ENCODE peak calls at places on chromosomes 6 and 20, in seven cellular contexts. K is NCI-H446, P is HFFc6, T is fibroblast of villous mesenchyme, R is stromal cell of bone marrow, X is lung, W is hepatocyte. B is an unnamed sample.

GRCh38 chr6:16764188-16764950 is 3.1 kb upstream of the ATXN1 start:
- DNase-seq in K (peak), P (peak), T (peak), R (no peak), X (no peak), W (peak), B (no peak)

GRCh38 chr20:11130554-11131166 is 456.9 kb upstream of the JAG1 start:
- DNase-seq in K (no peak), P (no peak), T (no peak), R (no peak), X (no peak), W (peak), B (no peak)

GRCh38 chr6:155274533-155274932 is 10.7 kb downstream of the CLDN20 start:
- DNase-seq in K (no peak), P (peak), T (peak), R (peak), X (no peak), W (no peak), B (no peak)

GRCh38 chr6:160420969-160421556 is 72.9 kb downstream of the SLC22A3 start:
- DNase-seq in K (no peak), P (no peak), T (no peak), R (no peak), X (no peak), W (no peak), B (no peak)

GRCh38 chr6:12313992-12314589 is 23.9 kb downstream of the EDN1 start:
- DNase-seq in K (no peak), P (peak), T (no peak), R (no peak), X (peak), W (no peak), B (no peak)

GRCh38 chr6:39156763-39157162 is 41.8 kb upstream of the SAYSD1 start:
- DNase-seq in K (no peak), P (no peak), T (no peak), R (no peak), X (no peak), W (no peak), B (no peak)

GRCh38 chr6:160955508-160956295 is 35.9 kb upstream of the MAP3K4 start:
- DNase-seq in K (no peak), P (no peak), T (no peak), R (no peak), X (peak), W (no peak), B (no peak)

GRCh38 chr6:158441639-158442308 is 118.1 kb upstream of the TMEM181 start:
- DNase-seq in K (peak), P (no peak), T (peak), R (no peak), X (no peak), W (no peak), B (no peak)

GRCh38 chr6:149771185-149771584 is 21.6 kb downstream of the PCMT1 start:
- DNase-seq in K (no peak), P (no peak), T (no peak), R (no peak), X (no peak), W (no peak), B (no peak)

GRCh38 chr6:36945301-36945700 is 9.2 kb upstream of the PI16 start:
- DNase-seq in K (no peak), P (no peak), T (no peak), R (no peak), X (no peak), W (no peak), B (no peak)

GRCh38 chr6:149905371-149905910 is 7.5 kb upstream of the RAET1E start:
- DNase-seq in K (no peak), P (no peak), T (no peak), R (no peak), X (no peak), W (no peak), B (no peak)

GRCh38 chr20:49866051-49866450 is 49.3 kb downstream of the SPATA2 start:
- DNase-seq in K (no peak), P (peak), T (peak), R (no peak), X (no peak), W (no peak), B (no peak)

GRCh38 chr6:43334466-43335095 is 26.0 kb upstream of the CRIP3 start:
- DNase-seq in K (peak), P (peak), T (peak), R (peak), X (no peak), W (peak), B (no peak)